ENCODE peak calls at places on chromosomes 7 and 10, in seven cellular contexts. V, F, D, A, P, N and M are unnamed samples. For H3K27me3, the result is how much of the 10 kb centered on the place peaks cover.

GRCh38 chr10:94878649-94879048 is 59.8 kb upstream of the CYP2C9 start:
- DNase-seq in V (no peak), F (no peak), D (no peak), A (no peak), P (no peak), N (no peak), M (no peak)

GRCh38 chr10:33570495-33570894 is 236.0 kb upstream of the NRP1 start:
- DNase-seq in V (no peak), F (no peak), D (no peak), A (no peak), P (no peak), N (no peak), M (no peak)

GRCh38 chr7:37211097-37211496 is 237.6 kb downstream of the ELMO1 start:
- DNase-seq in V (peak), F (no peak), D (peak), A (no peak), P (no peak), N (no peak), M (peak)

GRCh38 chr7:130367088-130367755 is 13.1 kb upstream of the CPA1 start:
- DNase-seq in V (no peak), F (no peak), D (no peak), A (no peak), P (no peak), N (no peak), M (no peak)

GRCh38 chr10:100148353-100149211 is 37.2 kb downstream of the ERLIN1 start:
- DNase-seq in V (no peak), F (no peak), D (peak), A (no peak), P (peak), N (no peak), M (peak)

GRCh38 chr10:3805227-3805790 is 20.3 kb upstream of the KLF6 start:
- DNase-seq in V (no peak), F (no peak), D (peak), A (peak), P (peak), N (no peak), M (peak)

GRCh38 chr7:118129037-118129436 is 54.9 kb upstream of the LSM8 start:
- DNase-seq in V (no peak), F (no peak), D (no peak), A (no peak), P (no peak), N (no peak), M (no peak)

GRCh38 chr10:126732308-126732707 is 61.8 kb upstream of the C10orf90 start:
- DNase-seq in V (no peak), F (no peak), D (no peak), A (no peak), P (no peak), N (no peak), M (no peak)

GRCh38 chr7:20320786-20321185 is 9.9 kb upstream of the ITGB8 start:
- DNase-seq in V (no peak), F (no peak), D (no peak), A (no peak), P (no peak), N (no peak), M (no peak)

GRCh38 chr10:23344251-23344841 is at the start of gene C10orf67:
- DNase-seq in V (peak), F (no peak), D (peak), A (no peak), P (no peak), N (no peak), M (no peak)

GRCh38 chr10:131852161-131852822 is 48.5 kb upstream of the PPP2R2D start:
- DNase-seq in V (no peak), F (no peak), D (no peak), A (no peak), P (no peak), N (no peak), M (no peak)

GRCh38 chr7:154640266-154640865 is 362.6 kb downstream of the PAXIP1 start:
- DNase-seq in V (no peak), F (no peak), D (no peak), A (peak), P (no peak), N (no peak), M (no peak)

GRCh38 chr10:78852856-78853255 is 215.9 kb upstream of the ZMIZ1 start:
- DNase-seq in V (no peak), F (no peak), D (no peak), A (no peak), P (peak), N (no peak), M (peak)

GRCh38 chr7:83941300-83941699 is 253.3 kb downstream of the SEMA3A start:
- DNase-seq in V (no peak), F (no peak), D (no peak), A (no peak), P (no peak), N (no peak), M (no peak)

GRCh38 chr10:70958396-70958795 is 70.0 kb upstream of the PCBD1 start:
- DNase-seq in V (no peak), F (no peak), D (peak), A (no peak), P (no peak), N (no peak), M (no peak)

GRCh38 chr10:129601737-129602136 is 134.7 kb downstream of the MGMT start:
- DNase-seq in V (no peak), F (no peak), D (no peak), A (no peak), P (no peak), N (no peak), M (no peak)

GRCh38 chr10:112811741-112812551 is 138.1 kb upstream of the TCF7L2 start:
- DNase-seq in V (peak), F (peak), D (peak), A (no peak), P (peak), N (peak), M (peak)

GRCh38 chr7:63025815-63026214 is 972.8 kb upstream of the ZNF722 start:
- DNase-seq in V (no peak), F (no peak), D (no peak), A (no peak), P (no peak), N (no peak), M (no peak)

GRCh38 chr7:31633454-31633853 is 53.6 kb upstream of the PPP1R17 start:
- DNase-seq in V (no peak), F (no peak), D (no peak), A (no peak), P (no peak), N (no peak), M (no peak)

DNA sequence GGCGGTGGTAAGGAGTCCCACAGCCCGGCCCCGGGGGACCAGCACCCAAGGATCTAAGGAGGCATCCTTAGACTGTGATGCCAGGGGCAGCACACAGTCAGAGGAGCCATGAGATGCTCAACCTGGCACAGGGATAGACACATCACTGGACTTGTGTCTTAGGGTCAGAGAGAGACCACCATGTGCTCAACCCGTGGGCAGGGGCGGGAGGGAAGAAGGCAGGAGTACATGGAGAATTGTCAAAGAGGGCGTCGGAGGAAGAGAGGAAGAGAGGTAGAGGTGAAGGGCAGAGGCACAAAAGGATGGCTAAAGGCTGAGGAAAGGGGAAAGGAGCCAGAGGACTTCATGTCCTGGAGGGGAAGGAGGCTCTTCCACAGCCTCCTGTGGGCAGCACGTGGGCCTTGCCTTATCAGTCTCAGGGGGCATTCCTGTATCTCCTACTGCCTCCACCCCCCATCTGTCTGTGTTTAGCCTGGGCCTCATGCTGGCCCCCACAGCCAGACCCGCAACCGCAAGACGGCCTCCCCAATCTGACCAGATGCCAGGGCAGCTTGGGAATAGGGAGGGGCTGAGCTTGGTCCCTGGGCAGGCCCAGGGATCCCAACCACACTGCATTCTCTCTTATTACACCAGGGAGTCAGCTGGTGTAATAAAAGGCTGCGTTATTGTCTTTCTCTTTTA is 2.2 kb downstream of the ADCY1 start:
- DNase-seq in V (no peak), F (no peak), D (no peak), A (no peak), P (no peak), N (peak), M (no peak)
- H3K4me3 ChIP-seq in V (no peak), F (no peak), D (no peak), A (no peak), P (no peak), N (no peak), M (no peak)

GRCh38 chr10:24723386-24723787 is 300 bp downstream of the ARHGAP21 start:
- DNase-seq in V (no peak), F (no peak), D (peak), A (peak), P (no peak), N (no peak), M (no peak)

GRCh38 chr10:24724381-24725228 is 918 bp upstream of the ARHGAP21 start:
- DNase-seq in V (peak), F (peak), D (peak), A (peak), P (peak), N (peak), M (peak)

GRCh38 chr10:24722131-24722675 is 1.5 kb downstream of the ARHGAP21 start:
- DNase-seq in V (no peak), F (no peak), D (peak), A (peak), P (no peak), N (no peak), M (no peak)

GRCh38 chr10:24722676-24723385 is 856 bp downstream of the ARHGAP21 start:
- DNase-seq in V (peak), F (no peak), D (peak), A (peak), P (no peak), N (peak), M (no peak)

DNA sequence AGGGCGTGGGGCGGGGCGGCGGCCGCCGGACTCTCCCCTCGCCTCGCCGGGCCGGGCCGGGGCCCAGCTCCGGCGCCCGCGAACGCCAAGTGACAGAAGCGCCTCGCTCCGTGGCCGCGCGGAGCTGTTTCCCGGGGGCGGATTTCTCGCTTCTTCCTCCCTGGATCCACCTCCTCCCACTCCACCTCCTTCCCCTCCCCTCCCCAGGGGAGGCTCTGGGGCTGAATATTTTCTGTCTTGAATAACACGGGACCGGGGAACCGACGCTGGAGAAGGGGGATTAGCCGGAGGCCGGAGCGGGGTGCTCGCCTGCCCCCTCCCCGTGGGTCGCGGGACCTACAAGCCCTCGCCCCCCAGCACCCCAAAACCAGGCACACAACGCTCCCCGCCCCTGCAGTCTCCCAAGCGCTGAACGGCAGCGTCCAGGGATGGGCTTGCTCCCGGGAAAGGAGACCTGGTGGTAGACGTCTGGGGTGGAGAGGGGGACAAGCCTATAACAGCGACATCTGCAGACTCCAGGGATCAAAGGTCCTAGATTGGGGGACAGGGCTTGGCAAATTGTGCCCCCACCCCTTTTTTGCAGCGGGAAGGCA is at the start of gene ARHGAP21:
- DNase-seq in V (peak), F (no peak), D (peak), A (peak), P (no peak), N (peak), M (peak)
- TF ChIP-seq CTCF in V (no peak), F (no peak), D (no peak), A (peak), P (no peak), N (no peak), M (no peak)

GRCh38 chr7:46633816-46634215 is 712.7 kb upstream of the IGFBP3 start:
- DNase-seq in V (no peak), F (no peak), D (peak), A (no peak), P (no peak), N (no peak), M (peak)
- H3K27me3 ChIP-seq in V (under half), F (under half), D (under half), A (under half), P (under half), N (under half), M (under half)

DNA sequence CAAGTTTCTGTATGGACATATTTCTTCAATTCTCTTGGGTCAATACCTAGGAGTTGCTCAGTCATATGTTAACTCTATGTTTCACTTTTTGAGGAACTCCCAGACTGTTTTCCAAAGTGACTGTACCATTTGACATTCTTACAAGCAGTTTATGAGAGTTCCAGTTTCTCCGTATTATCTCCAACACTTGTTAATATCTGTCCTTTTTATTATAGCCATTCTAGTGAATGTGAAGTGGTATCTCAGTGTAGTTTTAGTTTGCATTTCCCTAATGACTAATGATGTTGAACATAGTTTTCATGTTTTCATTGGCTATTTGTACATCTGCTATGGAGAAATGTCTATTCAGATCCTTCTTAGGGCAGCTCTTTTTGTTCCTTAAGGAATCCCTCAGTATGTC is 531.0 kb upstream of the GALNT17 start:
- DNase-seq in V (no peak), F (no peak), D (no peak), A (no peak), P (no peak), N (no peak), M (no peak)
- H3K4me3 ChIP-seq in V (no peak), F (no peak), D (no peak), A (no peak), P (no peak), N (no peak), M (no peak)

GRCh38 chr10:29751232-29751631 is 116.5 kb upstream of the SVIL start:
- DNase-seq in V (no peak), F (no peak), D (no peak), A (no peak), P (no peak), N (no peak), M (no peak)
- TF ChIP-seq CTCF in V (no peak), F (no peak), D (no peak), A (no peak), P (no peak), N (no peak), M (no peak)

GRCh38 chr7:157013101-157013500 is 2.6 kb upstream of the MNX1 start:
- DNase-seq in V (no peak), F (no peak), D (no peak), A (peak), P (no peak), N (no peak), M (no peak)
- H3K27me3 ChIP-seq in V (under half), F (half or more), D (half or more), A (under half), P (under half), N (under half), M (half or more)